ENCODE peak calls at places on chromosomes 7 and 10, in ten cellular contexts. One of them, this sample, is unnamed.

GRCh38 chr10:9010093-9010492 is 955.6 kb downstream of the GATA3 start:
- DNase-seq in NCI-H345: no peak
- DNase-seq in NCI-H1930: no peak
- DNase-seq in EL: no peak
- DNase-seq in B cell: no peak
- DNase-seq in T47D: no peak
- DNase-seq in lower leg skin: no peak
- DNase-seq in left ventricle myocardium inferior: no peak
- DNase-seq in GM23338: peak
- DNase-seq in iPS-NIHi11: no peak
- DNase-seq in this sample: no peak

GRCh38 chr10:125629758-125630376 is 53.1 kb downstream of the TEX36 start:
- DNase-seq in NCI-H345: peak
- DNase-seq in left ventricle myocardium inferior: no peak
- DNase-seq in GM23338: peak
- DNase-seq in lower leg skin: no peak
- DNase-seq in EL: peak
- DNase-seq in B cell: no peak
- DNase-seq in T47D: peak
- DNase-seq in iPS-NIHi11: peak
- DNase-seq in NCI-H1930: no peak
- DNase-seq in this sample: peak

GRCh38 chr7:90680496-90680895 is 84.4 kb downstream of the CDK14 start:
- DNase-seq in iPS-NIHi11: no peak
- DNase-seq in GM23338: no peak
- DNase-seq in B cell: no peak
- DNase-seq in T47D: no peak
- DNase-seq in lower leg skin: no peak
- DNase-seq in EL: no peak
- DNase-seq in left ventricle myocardium inferior: no peak
- DNase-seq in NCI-H1930: no peak
- DNase-seq in NCI-H345: no peak
- DNase-seq in this sample: no peak

GRCh38 chr10:75028748-75029147 is 82.7 kb upstream of the SAMD8 start:
- DNase-seq in GM23338: no peak
- DNase-seq in lower leg skin: no peak
- DNase-seq in NCI-H1930: no peak
- DNase-seq in left ventricle myocardium inferior: no peak
- DNase-seq in B cell: no peak
- DNase-seq in EL: no peak
- DNase-seq in iPS-NIHi11: no peak
- DNase-seq in NCI-H345: no peak
- DNase-seq in T47D: no peak
- DNase-seq in this sample: no peak

GRCh38 chr10:66591865-66592264 is 334.0 kb upstream of the LRRTM3 start:
- DNase-seq in left ventricle myocardium inferior: no peak
- DNase-seq in T47D: no peak
- DNase-seq in NCI-H345: no peak
- DNase-seq in NCI-H1930: no peak
- DNase-seq in iPS-NIHi11: no peak
- DNase-seq in EL: peak
- DNase-seq in B cell: no peak
- DNase-seq in GM23338: no peak
- DNase-seq in lower leg skin: no peak
- DNase-seq in this sample: no peak

GRCh38 chr10:109343293-109343692 is 580.0 kb downstream of the XPNPEP1 start:
- DNase-seq in iPS-NIHi11: no peak
- DNase-seq in GM23338: no peak
- DNase-seq in T47D: no peak
- DNase-seq in EL: peak
- DNase-seq in lower leg skin: no peak
- DNase-seq in NCI-H345: no peak
- DNase-seq in left ventricle myocardium inferior: no peak
- DNase-seq in NCI-H1930: no peak
- DNase-seq in B cell: no peak
- DNase-seq in this sample: no peak

GRCh38 chr10:49313501-49314070 is 14.6 kb downstream of the C10orf71 start:
- DNase-seq in NCI-H1930: no peak
- DNase-seq in NCI-H345: no peak
- DNase-seq in left ventricle myocardium inferior: no peak
- DNase-seq in lower leg skin: no peak
- DNase-seq in EL: no peak
- DNase-seq in T47D: no peak
- DNase-seq in GM23338: no peak
- DNase-seq in B cell: no peak
- DNase-seq in iPS-NIHi11: no peak
- DNase-seq in this sample: no peak

GRCh38 chr10:71840936-71841335 is 10.1 kb downstream of the PSAP start:
- DNase-seq in B cell: no peak
- DNase-seq in GM23338: no peak
- DNase-seq in iPS-NIHi11: no peak
- DNase-seq in NCI-H345: no peak
- DNase-seq in NCI-H1930: no peak
- DNase-seq in left ventricle myocardium inferior: no peak
- DNase-seq in lower leg skin: no peak
- DNase-seq in EL: no peak
- DNase-seq in T47D: no peak
- DNase-seq in this sample: no peak

GRCh38 chr10:90751107-90751997 is 106.5 kb downstream of the HTR7 start:
- DNase-seq in B cell: peak
- DNase-seq in iPS-NIHi11: peak
- DNase-seq in lower leg skin: peak
- DNase-seq in GM23338: peak
- DNase-seq in left ventricle myocardium inferior: no peak
- DNase-seq in T47D: peak
- DNase-seq in NCI-H1930: no peak
- DNase-seq in NCI-H345: peak
- DNase-seq in EL: peak
- DNase-seq in this sample: peak

GRCh38 chr7:151086802-151087246 is 549 bp downstream of the AGAP3 start:
- DNase-seq in GM23338: peak
- DNase-seq in B cell: no peak
- DNase-seq in T47D: no peak
- DNase-seq in EL: peak
- DNase-seq in NCI-H1930: no peak
- DNase-seq in iPS-NIHi11: no peak
- DNase-seq in lower leg skin: no peak
- DNase-seq in left ventricle myocardium inferior: no peak
- DNase-seq in NCI-H345: peak
- DNase-seq in this sample: peak

GRCh38 chr10:132714096-132714721 is 71.7 kb downstream of the NKX6-2 start:
- DNase-seq in T47D: no peak
- DNase-seq in iPS-NIHi11: peak
- DNase-seq in GM23338: peak
- DNase-seq in lower leg skin: no peak
- DNase-seq in EL: no peak
- DNase-seq in NCI-H1930: no peak
- DNase-seq in B cell: no peak
- DNase-seq in left ventricle myocardium inferior: peak
- DNase-seq in NCI-H345: no peak
- DNase-seq in this sample: no peak

GRCh38 chr7:36400606-36401005 is 10.9 kb downstream of the ANLN start:
- DNase-seq in NCI-H345: no peak
- DNase-seq in GM23338: peak
- DNase-seq in iPS-NIHi11: no peak
- DNase-seq in EL: peak
- DNase-seq in B cell: no peak
- DNase-seq in left ventricle myocardium inferior: no peak
- DNase-seq in lower leg skin: no peak
- DNase-seq in NCI-H1930: no peak
- DNase-seq in T47D: no peak
- DNase-seq in this sample: no peak

GRCh38 chr10:73590881-73591577 is at the start of gene USP54:
- DNase-seq in left ventricle myocardium inferior: no peak
- DNase-seq in NCI-H1930: no peak
- DNase-seq in T47D: peak
- DNase-seq in lower leg skin: peak
- DNase-seq in GM23338: peak
- DNase-seq in iPS-NIHi11: peak
- DNase-seq in EL: peak
- DNase-seq in B cell: no peak
- DNase-seq in NCI-H345: no peak
- DNase-seq in this sample: no peak

GRCh38 chr10:94602729-94603515 is 57.3 kb downstream of the HELLS start:
- DNase-seq in T47D: no peak
- DNase-seq in GM23338: no peak
- DNase-seq in lower leg skin: no peak
- DNase-seq in NCI-H1930: no peak
- DNase-seq in iPS-NIHi11: no peak
- DNase-seq in NCI-H345: no peak
- DNase-seq in EL: no peak
- DNase-seq in B cell: no peak
- DNase-seq in left ventricle myocardium inferior: no peak
- DNase-seq in this sample: no peak

GRCh38 chr10:10418397-10418796 is 599.3 kb upstream of the CELF2 start:
- DNase-seq in B cell: no peak
- DNase-seq in iPS-NIHi11: no peak
- DNase-seq in GM23338: peak
- DNase-seq in NCI-H345: no peak
- DNase-seq in left ventricle myocardium inferior: no peak
- DNase-seq in T47D: no peak
- DNase-seq in lower leg skin: no peak
- DNase-seq in NCI-H1930: no peak
- DNase-seq in EL: no peak
- DNase-seq in this sample: no peak